ENCODE peak calls at places on chromosome 3, in six cellular contexts. O, P, V, M, B and A are unnamed samples.

GRCh38 chr3:123799544-123800351 is 84.4 kb downstream of the MYLK start:
- DNase-seq in P (no peak), O (no peak), M (peak; percentile 89), B (no peak), V (peak; percentile 18), A (no peak)

GRCh38 chr3:112738366-112738765 is 97.4 kb upstream of the CCDC80 start:
- DNase-seq in M (no peak), V (no peak), B (no peak), O (no peak), P (peak; percentile 44), A (no peak)

GRCh38 chr3:74631771-74632170 is 17.3 kb upstream of the CNTN3 start:
- DNase-seq in M (no peak), B (no peak), V (no peak), P (no peak), O (no peak), A (no peak)

GRCh38 chr3:1195922-1196321 is 103.1 kb downstream of the CNTN6 start:
- DNase-seq in M (no peak), P (no peak), V (no peak), B (no peak), O (no peak), A (no peak)

GRCh38 chr3:157390713-157391515 is 45.7 kb upstream of the PTX3 start:
- DNase-seq in O (no peak), V (no peak), M (no peak), B (no peak), P (no peak), A (no peak)

GRCh38 chr3:56547486-56547885 is 9.5 kb upstream of the CCDC66 start:
- DNase-seq in P (no peak), O (peak; percentile 8), B (no peak), M (no peak), V (peak; percentile 16), A (no peak)

GRCh38 chr3:57164606-57165573 is at the start of gene IL17RD:
- DNase-seq in V (peak; percentile 72), M (peak; percentile 37), B (peak; percentile 96), P (peak; percentile 17), O (peak; percentile 58), A (no peak)

GRCh38 chr3:14640734-14641133 is 10.8 kb upstream of the CCDC174 start:
- DNase-seq in V (no peak), B (no peak), M (no peak), P (no peak), O (no peak), A (no peak)

GRCh38 chr3:115790759-115791158 is 167.4 kb downstream of the GAP43 start:
- DNase-seq in B (no peak), M (peak; percentile 84), P (no peak), V (peak; percentile 96), O (peak; percentile 94), A (peak; percentile 90)

GRCh38 chr3:45064512-45065372 is 38.6 kb downstream of the CLEC3B start:
- DNase-seq in M (no peak), B (no peak), P (no peak), V (no peak), O (peak; percentile 23), A (no peak)

GRCh38 chr3:124883191-124883747 is 3.9 kb downstream of the ITGB5 start:
- DNase-seq in P (no peak), M (no peak), V (no peak), B (peak; percentile 56), O (no peak), A (no peak)
- H3K27ac ChIP-seq in P (no peak overlapping the region), M (no peak overlapping the region), V (peak overlapping the region; percentile 99), B (peak overlapping the region; percentile 95), O (no peak overlapping the region), A (peak overlapping the region; percentile 91)

GRCh38 chr3:187012609-187013051 is 82.3 kb downstream of the ST6GAL1 start:
- DNase-seq in O (no peak), B (no peak), V (no peak), P (no peak), M (no peak), A (no peak)

GRCh38 chr3:187014417-187014864 is 84.1 kb downstream of the ST6GAL1 start:
- DNase-seq in O (no peak), P (no peak), V (no peak), M (no peak), B (no peak), A (no peak)

GRCh38 chr3:187015903-187016638 is 85.7 kb downstream of the ST6GAL1 start:
- DNase-seq in O (no peak), P (no peak), M (no peak), V (no peak), B (no peak), A (no peak)

GRCh38 chr3:187011915-187012314 is 81.6 kb downstream of the ST6GAL1 start:
- DNase-seq in O (no peak), M (no peak), P (no peak), B (no peak), V (no peak), A (no peak)

DNA sequence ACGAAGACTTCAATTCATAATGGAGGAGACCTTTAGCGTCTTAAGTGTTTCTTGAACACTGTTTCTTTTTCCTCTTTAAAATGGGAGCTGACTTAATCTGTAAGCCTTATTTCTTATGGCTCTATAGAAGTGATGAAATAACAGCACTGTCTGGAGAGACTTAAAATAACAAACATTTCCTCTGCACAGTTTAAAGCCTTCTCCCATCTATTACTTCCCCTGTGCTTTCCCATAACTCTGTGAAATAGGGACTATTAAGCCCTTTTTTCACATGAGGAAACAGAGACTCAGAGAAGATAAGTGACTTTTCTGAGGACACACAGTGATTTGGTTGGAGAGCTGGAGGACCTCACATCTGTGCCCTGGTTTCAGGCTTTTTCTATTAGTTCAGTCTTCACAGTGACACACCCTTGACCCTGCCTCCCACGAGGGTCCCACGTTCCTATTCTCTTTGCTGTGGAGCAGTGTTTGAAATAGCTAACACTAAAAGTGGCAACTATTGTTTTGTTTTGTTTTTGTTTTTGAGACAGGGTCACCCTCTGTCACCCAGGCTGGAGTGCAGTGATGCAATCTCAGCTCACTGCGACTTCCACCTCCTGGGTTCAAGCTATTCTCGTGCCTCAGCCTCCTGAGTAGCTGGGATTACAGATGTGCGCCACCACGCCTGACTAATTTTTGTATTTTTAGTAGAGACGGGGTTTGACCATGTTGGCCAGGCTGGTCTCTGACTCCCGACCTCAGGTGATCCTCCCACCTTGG is 82.9 kb downstream of the ST6GAL1 start:
- DNase-seq in V (no peak), M (no peak), O (no peak), B (no peak), P (no peak), A (no peak)
- TF ChIP-seq REST in V (no peak), M (no peak), O (no peak), B (no peak), P (no peak), A (no peak)

DNA sequence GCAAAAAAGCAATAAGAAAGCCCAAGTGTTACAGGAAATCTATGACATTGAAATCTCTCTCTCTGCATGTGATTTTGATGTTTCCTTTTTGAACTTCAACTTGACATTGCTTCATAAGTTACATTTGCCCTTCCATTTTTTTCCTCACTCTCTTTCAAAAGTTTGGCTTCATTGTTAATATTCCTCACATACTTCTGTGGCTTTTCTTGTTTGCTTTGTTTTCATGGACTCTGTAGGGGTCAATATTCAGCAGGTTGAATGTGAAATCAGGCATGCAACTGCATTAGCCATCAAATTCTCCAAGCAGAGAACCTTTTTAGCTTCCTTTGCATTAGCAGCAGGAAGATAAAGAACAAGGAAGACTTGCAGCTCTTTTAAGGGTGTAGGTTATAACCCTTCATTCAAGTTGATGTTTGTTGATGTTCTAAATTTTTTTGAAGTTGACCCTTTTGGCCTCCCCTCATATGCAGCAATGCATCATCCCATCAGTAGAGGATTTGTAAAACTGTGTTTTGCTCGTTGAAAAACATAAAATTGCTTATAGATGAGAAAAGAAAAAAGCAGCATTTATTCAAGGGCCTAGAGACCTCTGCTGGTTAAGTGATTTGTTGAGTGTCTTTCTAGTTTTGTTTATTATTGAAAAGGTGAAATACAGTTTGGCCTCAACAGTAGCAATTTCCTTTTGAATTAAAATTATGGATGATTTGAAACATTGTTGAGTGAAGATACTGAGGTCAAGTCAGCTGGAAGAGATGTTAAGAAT is 211.4 kb downstream of the IL5RA start:
- DNase-seq in M (no peak), P (no peak), O (no peak), V (no peak), B (peak; percentile 8), A (no peak)
- H3K27ac ChIP-seq in M (no peak overlapping the region), P (no peak overlapping the region), O (no peak overlapping the region), V (no peak overlapping the region), B (no peak overlapping the region), A (no peak overlapping the region)

GRCh38 chr3:11768604-11769003 is 78.1 kb downstream of the TAMM41 start:
- DNase-seq in M (no peak), B (no peak), P (no peak), O (no peak), V (no peak), A (no peak)

GRCh38 chr3:11770105-11770476 is 76.6 kb downstream of the TAMM41 start:
- DNase-seq in O (no peak), B (peak; percentile 44), M (no peak), V (no peak), P (no peak), A (no peak)

GRCh38 chr3:11770477-11771381 is 76.0 kb downstream of the TAMM41 start:
- DNase-seq in P (peak; percentile 17), O (peak; percentile 87), B (peak; percentile 96), M (peak; percentile 83), V (peak; percentile 50), A (no peak)

GRCh38 chr3:11774296-11774877 is 72.3 kb downstream of the TAMM41 start:
- DNase-seq in O (peak; percentile 45), B (peak; percentile 89), M (peak; percentile 52), P (no peak), V (peak; percentile 62), A (no peak)

DNA sequence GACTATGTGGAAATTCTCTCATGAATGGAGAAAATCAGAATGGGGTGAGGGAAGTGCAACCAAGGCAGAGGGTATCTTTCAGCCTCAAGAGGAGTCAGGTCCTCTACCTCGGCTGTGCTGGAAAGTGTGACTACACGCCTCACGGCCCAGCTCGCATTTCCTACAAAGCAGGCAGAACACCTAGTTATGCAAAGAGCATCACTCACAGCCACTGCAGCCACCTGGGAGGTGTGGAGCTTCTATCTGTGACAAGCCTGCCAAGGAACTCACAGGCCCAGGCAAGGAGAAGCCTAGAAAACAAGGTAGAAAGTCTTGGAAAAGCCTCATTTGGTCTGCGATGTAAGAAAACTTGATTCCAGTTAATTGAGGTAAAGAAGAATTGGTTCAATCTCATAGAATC is 77.0 kb downstream of the TAMM41 start:
- DNase-seq in V (no peak), P (no peak), B (peak; percentile 6), O (no peak), M (no peak), A (no peak)
- TF ChIP-seq REST in V (no peak), P (no peak), B (no peak), O (no peak), M (no peak), A (no peak)

DNA sequence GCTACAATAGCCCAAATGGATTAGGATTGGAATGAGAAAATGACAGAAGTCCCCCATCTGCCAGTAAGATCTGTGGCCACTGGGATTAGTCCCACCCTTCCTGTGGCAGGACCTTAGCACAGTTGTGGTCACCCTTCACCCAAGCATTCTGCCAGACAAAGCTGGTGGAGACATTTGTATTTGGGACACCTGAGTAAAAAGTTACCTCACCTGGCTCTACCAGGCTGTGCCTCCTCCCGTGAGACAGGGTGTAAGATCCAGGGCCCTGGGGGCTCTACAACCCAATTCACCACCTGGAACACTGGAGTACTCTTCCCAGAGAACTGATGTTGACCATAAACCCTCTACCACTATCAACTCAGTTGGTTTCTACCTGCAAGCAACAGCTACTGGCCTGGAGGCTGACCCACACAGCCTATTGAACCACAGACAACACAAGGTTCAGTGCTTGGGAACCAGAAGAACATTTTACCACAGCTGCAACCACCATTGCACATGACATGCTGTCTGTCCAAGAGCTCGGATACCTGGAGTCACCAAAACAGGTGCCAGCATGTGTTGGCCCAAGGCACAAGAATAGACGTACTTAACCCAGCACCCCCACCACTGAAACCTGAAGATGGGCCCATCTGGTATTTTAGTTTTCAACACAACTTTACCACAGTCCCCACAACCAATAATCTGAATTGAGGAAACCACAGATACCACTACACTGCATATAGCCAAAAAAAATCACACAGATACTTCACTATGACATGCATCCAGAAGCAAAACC is 1686.7 kb downstream of the SI start:
- DNase-seq in M (no peak), B (no peak), O (no peak), P (no peak), V (no peak), A (no peak)
- H3K27ac ChIP-seq in M (no peak overlapping the region), B (no peak overlapping the region), O (no peak overlapping the region), P (no peak overlapping the region), V (no peak overlapping the region), A (no peak overlapping the region)